ENCODE peak calls at places on chromosomes 11 and 22, in six cellular contexts. One of them, this sample, is unnamed.

GRCh38 chr11:119752946-119753345 is 23.9 kb upstream of the NECTIN1 start:
- DNase-seq in uterus: no peak
- DNase-seq in right lobe of liver: no peak
- DNase-seq in astrocyte of the spinal cord: no peak
- DNase-seq in WERI-Rb-1: peak
- DNase-seq in A549: no peak
- DNase-seq in this sample: no peak

GRCh38 chr11:4065601-4066377 is 28.8 kb upstream of the RRM1 start:
- DNase-seq in astrocyte of the spinal cord: no peak
- DNase-seq in WERI-Rb-1: no peak
- DNase-seq in A549: no peak
- DNase-seq in uterus: peak
- DNase-seq in right lobe of liver: no peak
- DNase-seq in this sample: no peak

GRCh38 chr11:119612814-119613213 is 116.2 kb downstream of the NECTIN1 start:
- DNase-seq in uterus: no peak
- DNase-seq in astrocyte of the spinal cord: no peak
- DNase-seq in right lobe of liver: no peak
- DNase-seq in A549: no peak
- DNase-seq in WERI-Rb-1: no peak
- DNase-seq in this sample: no peak

GRCh38 chr11:84261707-84262106 is 975.5 kb upstream of the CCDC90B start:
- DNase-seq in WERI-Rb-1: peak
- DNase-seq in uterus: no peak
- DNase-seq in A549: no peak
- DNase-seq in right lobe of liver: peak
- DNase-seq in astrocyte of the spinal cord: no peak
- DNase-seq in this sample: no peak

GRCh38 chr11:63761173-63761572 is 7.4 kb downstream of the ZFTA start:
- DNase-seq in astrocyte of the spinal cord: no peak
- DNase-seq in uterus: no peak
- DNase-seq in right lobe of liver: no peak
- DNase-seq in WERI-Rb-1: no peak
- DNase-seq in A549: no peak
- DNase-seq in this sample: no peak

GRCh38 chr11:95483339-95483738 is 252.3 kb upstream of the SESN3 start:
- DNase-seq in WERI-Rb-1: no peak
- DNase-seq in uterus: no peak
- DNase-seq in astrocyte of the spinal cord: no peak
- DNase-seq in right lobe of liver: no peak
- DNase-seq in A549: no peak
- DNase-seq in this sample: no peak

GRCh38 chr11:79121351-79121750 is 319.5 kb downstream of the TENM4 start:
- DNase-seq in WERI-Rb-1: peak
- DNase-seq in uterus: no peak
- DNase-seq in right lobe of liver: no peak
- DNase-seq in A549: no peak
- DNase-seq in astrocyte of the spinal cord: peak
- DNase-seq in this sample: no peak

GRCh38 chr22:29136715-29137700 is 64.2 kb downstream of the KREMEN1 start:
- DNase-seq in uterus: no peak
- DNase-seq in astrocyte of the spinal cord: no peak
- DNase-seq in right lobe of liver: no peak
- DNase-seq in A549: no peak
- DNase-seq in WERI-Rb-1: peak
- DNase-seq in this sample: no peak

GRCh38 chr11:123405123-123405592 is 24.9 kb upstream of the GRAMD1B start:
- DNase-seq in A549: no peak
- DNase-seq in WERI-Rb-1: peak
- DNase-seq in uterus: no peak
- DNase-seq in astrocyte of the spinal cord: no peak
- DNase-seq in right lobe of liver: no peak
- DNase-seq in this sample: no peak

GRCh38 chr22:45007946-45008852 is 1.6 kb downstream of the PHF21B start:
- DNase-seq in astrocyte of the spinal cord: peak
- DNase-seq in WERI-Rb-1: peak
- DNase-seq in A549: peak
- DNase-seq in right lobe of liver: peak
- DNase-seq in uterus: peak
- DNase-seq in this sample: no peak

GRCh38 chr11:129418039-129418438 is 42.4 kb downstream of the BARX2 start:
- DNase-seq in astrocyte of the spinal cord: no peak
- DNase-seq in uterus: no peak
- DNase-seq in right lobe of liver: no peak
- DNase-seq in A549: no peak
- DNase-seq in WERI-Rb-1: no peak
- DNase-seq in this sample: no peak

GRCh38 chr22:20458530-20459151 is 21.0 kb upstream of the SCARF2 start:
- DNase-seq in uterus: no peak
- DNase-seq in WERI-Rb-1: no peak
- DNase-seq in astrocyte of the spinal cord: no peak
- DNase-seq in A549: no peak
- DNase-seq in right lobe of liver: peak
- DNase-seq in this sample: no peak

GRCh38 chr11:30465623-30466022 is 120.5 kb downstream of the MPPED2 start:
- DNase-seq in A549: no peak
- DNase-seq in right lobe of liver: no peak
- DNase-seq in astrocyte of the spinal cord: no peak
- DNase-seq in WERI-Rb-1: no peak
- DNase-seq in uterus: no peak
- DNase-seq in this sample: no peak

GRCh38 chr11:66815646-66816045 is 27.6 kb upstream of the RCE1 start:
- DNase-seq in WERI-Rb-1: no peak
- DNase-seq in A549: no peak
- DNase-seq in right lobe of liver: no peak
- DNase-seq in astrocyte of the spinal cord: peak
- DNase-seq in uterus: no peak
- DNase-seq in this sample: no peak

GRCh38 chr11:73236205-73236765 is 18.2 kb downstream of the P2RY2 start:
- DNase-seq in WERI-Rb-1: no peak
- DNase-seq in A549: no peak
- DNase-seq in uterus: no peak
- DNase-seq in right lobe of liver: peak
- DNase-seq in astrocyte of the spinal cord: no peak
- DNase-seq in this sample: no peak

GRCh38 chr22:32823024-32823730 is 21.7 kb downstream of the TIMP3 start:
- DNase-seq in right lobe of liver: no peak
- DNase-seq in uterus: no peak
- DNase-seq in astrocyte of the spinal cord: peak
- DNase-seq in WERI-Rb-1: peak
- DNase-seq in A549: peak
- DNase-seq in this sample: no peak
- TF ChIP-seq CTCF in right lobe of liver: peak
- TF ChIP-seq CTCF in uterus: no peak
- TF ChIP-seq CTCF in astrocyte of the spinal cord: peak
- TF ChIP-seq CTCF in WERI-Rb-1: peak
- TF ChIP-seq CTCF in A549: peak
- TF ChIP-seq CTCF in this sample: peak

GRCh38 chr11:77994434-77995362 is at the start of gene INTS4:
- DNase-seq in uterus: peak
- DNase-seq in WERI-Rb-1: peak
- DNase-seq in A549: peak
- DNase-seq in right lobe of liver: peak
- DNase-seq in astrocyte of the spinal cord: peak
- DNase-seq in this sample: peak
- TF ChIP-seq CTCF in uterus: no peak
- TF ChIP-seq CTCF in WERI-Rb-1: no peak
- TF ChIP-seq CTCF in A549: no peak
- TF ChIP-seq CTCF in right lobe of liver: no peak
- TF ChIP-seq CTCF in astrocyte of the spinal cord: no peak
- TF ChIP-seq CTCF in this sample: no peak

DNA sequence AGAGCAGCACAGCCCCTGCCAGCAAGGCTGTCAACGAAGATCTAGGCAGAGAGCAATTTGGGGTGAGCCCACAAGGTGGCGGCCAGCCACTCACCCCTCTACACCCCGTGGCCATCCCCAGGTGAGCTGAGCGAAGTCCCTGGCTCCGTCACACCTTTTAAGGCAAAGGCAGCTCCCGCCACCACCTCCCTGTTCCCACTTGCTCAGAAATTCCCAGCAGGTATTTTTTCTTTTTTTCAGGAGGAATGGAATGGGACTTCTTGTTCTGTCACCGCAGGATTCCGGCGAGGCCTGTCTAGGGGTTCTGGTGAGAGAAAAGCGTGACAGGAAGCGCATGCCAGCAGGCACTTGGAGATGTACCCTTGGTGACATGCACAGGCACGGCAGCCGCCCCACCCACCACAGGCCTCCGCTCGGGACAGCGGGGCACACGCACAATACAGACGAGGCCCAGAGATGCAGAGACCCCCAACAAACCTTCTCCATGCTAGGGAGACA is 10.0 kb downstream of the RPL3 start:
- DNase-seq in astrocyte of the spinal cord: no peak
- DNase-seq in right lobe of liver: no peak
- DNase-seq in WERI-Rb-1: no peak
- DNase-seq in uterus: no peak
- DNase-seq in A549: no peak
- DNase-seq in this sample: no peak
- TF ChIP-seq CTCF in astrocyte of the spinal cord: peak
- TF ChIP-seq CTCF in right lobe of liver: no peak
- TF ChIP-seq CTCF in WERI-Rb-1: peak
- TF ChIP-seq CTCF in uterus: no peak
- TF ChIP-seq CTCF in A549: no peak
- TF ChIP-seq CTCF in this sample: peak

GRCh38 chr11:33716236-33716635 is 15.6 kb upstream of the C11orf91 start:
- DNase-seq in uterus: no peak
- DNase-seq in WERI-Rb-1: peak
- DNase-seq in right lobe of liver: no peak
- DNase-seq in A549: peak
- DNase-seq in astrocyte of the spinal cord: peak
- DNase-seq in this sample: no peak
- TF ChIP-seq CTCF in uterus: no peak
- TF ChIP-seq CTCF in WERI-Rb-1: no peak
- TF ChIP-seq CTCF in right lobe of liver: peak
- TF ChIP-seq CTCF in A549: peak
- TF ChIP-seq CTCF in astrocyte of the spinal cord: peak
- TF ChIP-seq CTCF in this sample: peak

GRCh38 chr22:30196141-30196866 is 50.3 kb downstream of the LIF start:
- DNase-seq in right lobe of liver: peak
- DNase-seq in uterus: peak
- DNase-seq in astrocyte of the spinal cord: peak
- DNase-seq in WERI-Rb-1: peak
- DNase-seq in A549: peak
- DNase-seq in this sample: no peak
- TF ChIP-seq CTCF in right lobe of liver: no peak
- TF ChIP-seq CTCF in uterus: no peak
- TF ChIP-seq CTCF in astrocyte of the spinal cord: no peak
- TF ChIP-seq CTCF in WERI-Rb-1: no peak
- TF ChIP-seq CTCF in A549: no peak
- TF ChIP-seq CTCF in this sample: no peak

DNA sequence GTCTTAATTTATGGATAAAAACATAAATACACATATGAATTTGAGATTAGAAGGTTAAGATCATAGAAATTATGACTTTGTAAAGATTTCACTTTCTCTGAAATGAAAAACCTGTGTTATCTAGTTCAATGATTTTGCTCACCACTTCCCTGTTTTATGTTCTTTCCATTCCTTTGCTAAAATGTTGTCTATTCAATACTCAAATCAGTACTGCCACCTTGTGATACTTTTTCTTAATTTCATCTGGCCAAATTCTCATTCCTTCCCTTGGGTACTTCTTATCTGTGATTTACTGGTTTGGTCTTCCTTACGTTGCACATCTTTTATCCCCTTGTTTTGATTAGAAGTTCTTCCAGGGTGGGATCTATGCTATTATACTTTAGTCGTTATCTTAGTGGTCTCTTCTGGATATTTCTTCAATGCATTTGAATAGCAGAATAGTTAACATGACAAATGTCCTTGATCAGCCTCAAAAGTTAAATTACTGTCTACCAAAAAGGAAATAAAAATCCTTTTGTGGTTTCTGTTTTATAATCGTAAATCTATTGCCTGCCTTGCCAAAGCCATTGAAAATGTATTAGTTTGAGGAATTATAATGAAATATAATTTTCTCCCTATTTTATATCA is 197.0 kb downstream of the PGR start:
- DNase-seq in right lobe of liver: no peak
- DNase-seq in WERI-Rb-1: no peak
- DNase-seq in A549: peak
- DNase-seq in astrocyte of the spinal cord: peak
- DNase-seq in uterus: no peak
- DNase-seq in this sample: no peak
- TF ChIP-seq CTCF in right lobe of liver: peak
- TF ChIP-seq CTCF in WERI-Rb-1: peak
- TF ChIP-seq CTCF in A549: peak
- TF ChIP-seq CTCF in astrocyte of the spinal cord: peak
- TF ChIP-seq CTCF in uterus: peak
- TF ChIP-seq CTCF in this sample: peak

GRCh38 chr22:31730344-31730711 is 19.6 kb downstream of the PRR14L start:
- DNase-seq in astrocyte of the spinal cord: no peak
- DNase-seq in WERI-Rb-1: no peak
- DNase-seq in right lobe of liver: no peak
- DNase-seq in uterus: no peak
- DNase-seq in A549: no peak
- DNase-seq in this sample: no peak
- TF ChIP-seq CTCF in astrocyte of the spinal cord: peak
- TF ChIP-seq CTCF in WERI-Rb-1: peak
- TF ChIP-seq CTCF in right lobe of liver: no peak
- TF ChIP-seq CTCF in uterus: no peak
- TF ChIP-seq CTCF in A549: no peak
- TF ChIP-seq CTCF in this sample: no peak

This sample was measured in D721Med.